ENCODE peak calls at places on chromosomes 7 and 10, in seven cellular contexts. U, D, E, W, X, T and L are unnamed samples.

GRCh38 chr7:22193361-22194016 is 163.5 kb downstream of the RAPGEF5 start:
- DNase-seq in X (no peak), E (no peak), U (no peak), T (no peak), D (no peak), W (no peak), L (no peak)

GRCh38 chr10:58743466-58744115 is 230.9 kb downstream of the BICC1 start:
- DNase-seq in W (no peak), E (peak), X (no peak), D (no peak), T (no peak), U (no peak), L (no peak)

GRCh38 chr10:45420453-45421192 is 46.6 kb downstream of the ALOX5 start:
- DNase-seq in D (peak), T (no peak), E (no peak), W (peak), U (no peak), X (no peak), L (peak)

GRCh38 chr7:36904802-36905201 is 180.5 kb upstream of the AOAH start:
- DNase-seq in U (no peak), T (no peak), W (no peak), D (no peak), E (peak), X (no peak), L (no peak)

GRCh38 chr7:90595341-90595800 is 750 bp upstream of the CDK14 start:
- DNase-seq in U (no peak), W (no peak), D (no peak), X (no peak), E (no peak), T (no peak), L (no peak)

GRCh38 chr10:52900564-52900963 is 128.0 kb upstream of the MBL2 start:
- DNase-seq in T (no peak), W (peak), X (no peak), U (no peak), E (no peak), D (no peak), L (no peak)

GRCh38 chr10:131960631-131961046 is 21.1 kb downstream of the BNIP3 start:
- DNase-seq in E (no peak), W (no peak), X (no peak), T (no peak), D (no peak), U (no peak), L (no peak)

GRCh38 chr7:135834262-135834661 is 85.6 kb upstream of the FAM180A start:
- DNase-seq in W (no peak), U (no peak), T (no peak), E (no peak), D (no peak), X (no peak), L (no peak)

GRCh38 chr10:62653254-62653653 is 151.3 kb upstream of the ADO start:
- DNase-seq in W (peak), U (no peak), D (no peak), X (no peak), E (no peak), T (no peak), L (no peak)

GRCh38 chr7:96179863-96180262 is 142.0 kb downstream of the SLC25A13 start:
- DNase-seq in T (no peak), X (no peak), U (no peak), D (no peak), E (no peak), W (no peak), L (no peak)

GRCh38 chr7:36029311-36029710 is 123.7 kb upstream of the EEPD1 start:
- DNase-seq in T (no peak), E (no peak), D (no peak), U (no peak), X (no peak), W (no peak), L (no peak)

GRCh38 chr10:46557319-46558140 is 1.1 kb upstream of the GPRIN2 start:
- DNase-seq in D (no peak), W (no peak), U (no peak), X (no peak), T (no peak), E (no peak), L (no peak)
- TF ChIP-seq JUND in D (no peak), W (no peak), U (no peak), X (no peak), T (no peak), E (no peak), L (no peak)

DNA sequence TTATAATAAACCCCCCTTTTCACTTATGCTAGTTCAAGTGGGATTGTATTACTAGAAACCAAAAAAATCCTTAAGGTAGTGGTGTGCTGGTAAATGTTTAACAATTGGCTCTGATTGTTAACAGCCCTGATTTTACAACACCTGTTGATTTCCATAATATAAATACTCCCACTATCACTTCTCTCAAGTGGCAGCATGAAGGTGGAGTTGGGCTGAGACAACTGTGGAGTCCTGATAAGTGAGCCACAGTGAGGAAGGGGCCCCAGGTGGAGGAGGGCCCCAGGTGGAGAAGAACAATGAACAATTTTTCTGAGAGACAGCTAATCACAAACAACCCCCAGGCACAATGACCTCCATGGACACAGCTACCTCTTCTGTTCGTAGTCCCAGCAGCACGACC is 26.4 kb downstream of the SSMEM1 start:
- DNase-seq in X (no peak), T (no peak), E (no peak), D (peak), W (no peak), U (no peak), L (no peak)
- TF ChIP-seq JUND in X (no peak), T (no peak), E (no peak), D (no peak), W (no peak), U (no peak), L (no peak)

GRCh38 chr10:120513307-120513706 is 56.3 kb downstream of the PLPP4 start:
- DNase-seq in T (no peak), D (no peak), W (no peak), E (no peak), X (no peak), U (no peak), L (no peak)

GRCh38 chr10:120516426-120516825 is 59.4 kb downstream of the PLPP4 start:
- DNase-seq in D (no peak), X (no peak), W (no peak), E (no peak), U (no peak), T (no peak), L (no peak)

GRCh38 chr10:120511165-120511564 is 54.1 kb downstream of the PLPP4 start:
- DNase-seq in U (no peak), E (no peak), X (no peak), D (no peak), T (no peak), W (no peak), L (no peak)

GRCh38 chr10:120514959-120515358 is 57.9 kb downstream of the PLPP4 start:
- DNase-seq in T (no peak), E (peak), D (no peak), X (no peak), U (no peak), W (no peak), L (no peak)

GRCh38 chr10:120514035-120514620 is 57.1 kb downstream of the PLPP4 start:
- DNase-seq in U (no peak), X (peak), W (no peak), T (peak), D (peak), E (no peak), L (peak)
- TF ChIP-seq JUND in U (no peak), X (no peak), W (no peak), T (no peak), D (no peak), E (no peak), L (no peak)

DNA sequence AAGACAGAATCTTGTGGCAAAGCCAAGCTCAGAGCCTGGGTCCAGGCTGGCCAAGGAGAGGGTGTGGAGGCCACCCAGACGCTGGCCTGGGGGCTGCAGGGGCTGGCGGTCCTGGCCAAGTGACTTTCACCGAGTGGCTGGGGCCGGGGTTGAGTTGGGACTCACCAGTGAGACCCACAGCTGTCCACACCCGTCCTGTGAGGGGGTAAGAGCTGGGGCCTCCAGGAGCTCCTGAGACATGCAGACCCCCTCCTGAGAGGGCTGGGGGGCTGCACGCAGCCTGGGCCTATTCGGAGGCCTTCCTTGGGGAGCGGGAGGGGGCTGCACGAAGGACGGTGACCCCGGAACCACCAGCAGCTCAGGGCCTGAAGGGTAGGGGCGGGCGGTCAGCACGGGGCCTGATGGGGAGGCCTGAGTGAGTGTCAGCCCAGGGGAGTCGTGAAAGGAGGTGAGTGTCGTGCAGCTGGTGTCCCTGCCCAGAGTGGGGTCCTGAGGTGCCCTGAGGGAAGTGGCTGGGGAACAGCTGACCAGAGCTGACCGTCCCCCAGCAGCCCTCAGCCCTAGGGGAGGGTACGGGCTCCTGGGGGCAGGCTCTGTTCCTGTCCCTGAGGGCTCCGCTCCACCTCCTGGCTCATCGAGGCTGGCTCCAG is 100.9 kb downstream of the FOXL3 start:
- DNase-seq in E (peak), T (no peak), D (no peak), U (no peak), W (no peak), X (no peak), L (no peak)
- TF ChIP-seq JUND in E (no peak), T (no peak), D (no peak), U (no peak), W (no peak), X (no peak), L (no peak)

GRCh38 chr7:71752171-71752935 is 620.4 kb downstream of the GALNT17 start:
- DNase-seq in W (no peak), E (peak), T (peak), U (no peak), X (peak), D (peak), L (peak)
- TF ChIP-seq JUND in W (no peak), E (no peak), T (no peak), U (no peak), X (no peak), D (no peak), L (no peak)